ENCODE peak calls at places on chromosomes 7 and 10, in nine cellular contexts. S is stimulated activated naive CD4-positive, alpha-beta T cell; K is COR-L47; D is naive thymus-derived CD8-positive, alpha-beta T cell; O is activated naive CD8-positive, alpha-beta T cell treated with anti-CD3 and anti-CD28 coated beads, Interleukin-2, amount 50 U/mL, for 24 hours; P is uterus; N is BJ; T is IMR-90; J is neural progenitor cell. G is an unnamed sample.

GRCh38 chr7:76316984-76317781 is 14.7 kb downstream of the HSPB1 start:
- DNase-seq in S (no peak), K (no peak), D (no peak), O (no peak), P (peak), N (no peak), T (no peak), J (no peak), G (no peak)

GRCh38 chr10:110812583-110812982 is 59.1 kb upstream of the PDCD4 start:
- DNase-seq in S (no peak), K (no peak), D (no peak), O (no peak), P (no peak), N (no peak), T (no peak), J (no peak), G (no peak)

GRCh38 chr7:70807650-70808049 is 324.3 kb upstream of the GALNT17 start:
- DNase-seq in S (no peak), K (no peak), D (no peak), O (no peak), P (no peak), N (no peak), T (no peak), J (no peak), G (no peak)

GRCh38 chr10:5976689-5977470 is 463 bp downstream of the IL15RA start:
- DNase-seq in S (peak), K (no peak), D (peak), O (peak), P (peak), N (no peak), T (peak), J (peak), G (peak)

GRCh38 chr10:74770400-74770799 is 56.0 kb upstream of the KAT6B start:
- DNase-seq in S (no peak), K (no peak), D (no peak), O (no peak), P (no peak), N (no peak), T (no peak), J (no peak), G (no peak)

GRCh38 chr10:133224861-133225366 is 5.1 kb upstream of the UTF1 start:
- DNase-seq in S (no peak), K (no peak), D (no peak), O (no peak), P (peak), N (no peak), T (no peak), J (no peak), G (no peak)

GRCh38 chr10:92664322-92664721 is 25.4 kb upstream of the HHEX start:
- DNase-seq in S (no peak), K (no peak), D (no peak), O (no peak), P (no peak), N (no peak), T (no peak), J (no peak), G (no peak)

GRCh38 chr7:99778880-99779279 is 5.1 kb downstream of the CYP3A4 start:
- DNase-seq in S (no peak), K (no peak), D (no peak), O (no peak), P (no peak), N (no peak), T (no peak), J (no peak), G (no peak)

GRCh38 chr10:17787087-17787942 is 21.8 kb upstream of the MRC1 start:
- DNase-seq in S (no peak), K (no peak), D (no peak), O (no peak), P (no peak), N (peak), T (peak), J (no peak), G (peak)

GRCh38 chr10:124211921-124212320 is 118.5 kb upstream of the CHST15 start:
- DNase-seq in S (no peak), K (no peak), D (no peak), O (no peak), P (no peak), N (no peak), T (no peak), J (no peak), G (peak)

GRCh38 chr10:92876509-92877036 is 28.3 kb downstream of the EXOC6 start:
- DNase-seq in S (no peak), K (no peak), D (no peak), O (no peak), P (no peak), N (no peak), T (no peak), J (no peak), G (no peak)

GRCh38 chr10:13016413-13016812 is 14.9 kb upstream of the CCDC3 start:
- DNase-seq in S (no peak), K (no peak), D (no peak), O (no peak), P (no peak), N (no peak), T (peak), J (no peak), G (no peak)

GRCh38 chr7:47633134-47633533 is 51.2 kb upstream of the TNS3 start:
- DNase-seq in S (no peak), K (no peak), D (no peak), O (no peak), P (no peak), N (no peak), T (no peak), J (no peak), G (no peak)

GRCh38 chr10:36671607-36672006 is 453.8 kb upstream of the ANKRD30A start:
- DNase-seq in S (no peak), K (no peak), D (no peak), O (no peak), P (no peak), N (peak), T (peak), J (no peak), G (peak)

GRCh38 chr7:42812779-42813178 is 99.1 kb downstream of the C7orf25 start:
- DNase-seq in S (no peak), K (no peak), D (no peak), O (no peak), P (no peak), N (no peak), T (no peak), J (no peak), G (no peak)

GRCh38 chr10:16948335-16948734 is 131.1 kb upstream of the RSU1 start:
- DNase-seq in S (no peak), K (no peak), D (no peak), O (peak), P (no peak), N (no peak), T (no peak), J (no peak), G (no peak)

G was measured in EH.